ENCODE peak calls at places on chromosomes 4 and X, in five cellular contexts. One of them, this sample, is unnamed.

GRCh38 chr4:37082912-37083311 is 161.6 kb upstream of the NWD2 start:
- DNase-seq in A549: no peak
- DNase-seq in left ventricle myocardium inferior: no peak
- DNase-seq in left lung: no peak
- DNase-seq in colonic mucosa: no peak
- DNase-seq in this sample: no peak

GRCh38 chr4:174429701-174430100 is 92.6 kb downstream of the HPGD start:
- DNase-seq in A549: no peak
- DNase-seq in left ventricle myocardium inferior: no peak
- DNase-seq in left lung: no peak
- DNase-seq in colonic mucosa: no peak
- DNase-seq in this sample: no peak

GRCh38 chrX:30822068-30822671 is 66.9 kb downstream of the TAB3 start:
- DNase-seq in A549: no peak
- DNase-seq in left ventricle myocardium inferior: no peak
- DNase-seq in left lung: no peak
- DNase-seq in colonic mucosa: no peak
- DNase-seq in this sample: no peak

GRCh38 chr4:2060578-2061207 is 1.6 kb downstream of the NAT8L start:
- DNase-seq in A549: no peak
- DNase-seq in left ventricle myocardium inferior: peak; percentile 10
- DNase-seq in left lung: no peak
- DNase-seq in colonic mucosa: no peak
- DNase-seq in this sample: no peak

GRCh38 chrX:52988985-52989917 is 30.9 kb upstream of the FAM156A start:
- DNase-seq in A549: no peak
- DNase-seq in left ventricle myocardium inferior: no peak
- DNase-seq in left lung: no peak
- DNase-seq in colonic mucosa: peak; percentile 7
- DNase-seq in this sample: no peak

GRCh38 chr4:41012308-41012707 is 202.0 kb downstream of the APBB2 start:
- DNase-seq in A549: no peak
- DNase-seq in left ventricle myocardium inferior: no peak
- DNase-seq in left lung: no peak
- DNase-seq in colonic mucosa: no peak
- DNase-seq in this sample: no peak

GRCh38 chrX:120120223-120120622 is 4.5 kb upstream of the RHOXF1 start:
- DNase-seq in A549: no peak
- DNase-seq in left ventricle myocardium inferior: no peak
- DNase-seq in left lung: peak; percentile 51
- DNase-seq in colonic mucosa: no peak
- DNase-seq in this sample: no peak

GRCh38 chrX:132568291-132568690 is 79.5 kb upstream of the MBNL3 start:
- DNase-seq in A549: no peak
- DNase-seq in left ventricle myocardium inferior: no peak
- DNase-seq in left lung: no peak
- DNase-seq in colonic mucosa: no peak
- DNase-seq in this sample: no peak

GRCh38 chr4:52266537-52267137 is 215.5 kb downstream of the SPATA18 start:
- DNase-seq in A549: no peak
- DNase-seq in left ventricle myocardium inferior: peak; percentile 50
- DNase-seq in left lung: no peak
- DNase-seq in colonic mucosa: no peak
- DNase-seq in this sample: no peak

GRCh38 chrX:68443155-68443868 is 10.0 kb upstream of the OPHN1 start:
- DNase-seq in A549: no peak
- DNase-seq in left ventricle myocardium inferior: peak; percentile 21
- DNase-seq in left lung: no peak
- DNase-seq in colonic mucosa: no peak
- DNase-seq in this sample: no peak

GRCh38 chrX:87017210-87017609 is 500.4 kb upstream of the KLHL4 start:
- DNase-seq in A549: no peak
- DNase-seq in left ventricle myocardium inferior: no peak
- DNase-seq in left lung: no peak
- DNase-seq in colonic mucosa: no peak
- DNase-seq in this sample: no peak

GRCh38 chr4:173871643-173872042 is 341.6 kb upstream of the HAND2 start:
- DNase-seq in A549: no peak
- DNase-seq in left ventricle myocardium inferior: no peak
- DNase-seq in left lung: no peak
- DNase-seq in colonic mucosa: no peak
- DNase-seq in this sample: no peak

GRCh38 chr4:179583221-179583620 is 2141.0 kb upstream of the AGA start:
- DNase-seq in A549: no peak
- DNase-seq in left ventricle myocardium inferior: no peak
- DNase-seq in left lung: no peak
- DNase-seq in colonic mucosa: no peak
- DNase-seq in this sample: no peak

GRCh38 chr4:40458109-40458508 is 123.0 kb downstream of the CHRNA9 start:
- DNase-seq in A549: no peak
- DNase-seq in left ventricle myocardium inferior: no peak
- DNase-seq in left lung: no peak
- DNase-seq in colonic mucosa: no peak
- DNase-seq in this sample: no peak

GRCh38 chr4:153564630-153565525 is 98.7 kb downstream of the TMEM131L start:
- DNase-seq in A549: no peak
- DNase-seq in left ventricle myocardium inferior: no peak
- DNase-seq in left lung: no peak
- DNase-seq in colonic mucosa: peak; percentile 28
- DNase-seq in this sample: no peak

GRCh38 chr4:98462487-98462886 is 195.9 kb downstream of the TSPAN5 start:
- DNase-seq in A549: no peak
- DNase-seq in left ventricle myocardium inferior: no peak
- DNase-seq in left lung: no peak
- DNase-seq in colonic mucosa: no peak
- DNase-seq in this sample: no peak

GRCh38 chrX:74449937-74450330 is 28.6 kb downstream of the SLC16A2 start:
- DNase-seq in A549: no peak
- DNase-seq in left ventricle myocardium inferior: no peak
- DNase-seq in left lung: no peak
- DNase-seq in colonic mucosa: no peak
- DNase-seq in this sample: no peak

GRCh38 chrX:48468693-48469691 is 1.1 kb downstream of the SLC38A5 start:
- DNase-seq in A549: no peak
- DNase-seq in left ventricle myocardium inferior: no peak
- DNase-seq in left lung: no peak
- DNase-seq in colonic mucosa: peak; percentile 43
- DNase-seq in this sample: no peak

GRCh38 chrX:134024686-134025377 is 39.4 kb upstream of the GPC3 start:
- DNase-seq in A549: no peak
- DNase-seq in left ventricle myocardium inferior: no peak
- DNase-seq in left lung: no peak
- DNase-seq in colonic mucosa: no peak
- DNase-seq in this sample: no peak

GRCh38 chrX:131397891-131398290 is 108.8 kb upstream of the IGSF1 start:
- DNase-seq in A549: no peak
- DNase-seq in left ventricle myocardium inferior: no peak
- DNase-seq in left lung: no peak
- DNase-seq in colonic mucosa: no peak
- DNase-seq in this sample: no peak

GRCh38 chr4:6227412-6228157 is 27.2 kb upstream of the JAKMIP1 start:
- DNase-seq in A549: no peak
- DNase-seq in left ventricle myocardium inferior: no peak
- DNase-seq in left lung: no peak
- DNase-seq in colonic mucosa: no peak
- DNase-seq in this sample: no peak

GRCh38 chr4:146165840-146166239 is 9.7 kb upstream of the LSM6 start:
- DNase-seq in A549: no peak
- DNase-seq in left ventricle myocardium inferior: no peak
- DNase-seq in left lung: no peak
- DNase-seq in colonic mucosa: no peak
- DNase-seq in this sample: no peak

GRCh38 chrX:23403849-23404248 is 69.2 kb downstream of the PTCHD1 start:
- DNase-seq in A549: no peak
- DNase-seq in left ventricle myocardium inferior: no peak
- DNase-seq in left lung: no peak
- DNase-seq in colonic mucosa: no peak
- DNase-seq in this sample: no peak

GRCh38 chrX:149495573-149496071 is 9.5 kb downstream of the IDS start:
- DNase-seq in A549: peak; percentile 69
- DNase-seq in left ventricle myocardium inferior: no peak
- DNase-seq in left lung: peak; percentile 43
- DNase-seq in colonic mucosa: no peak
- DNase-seq in this sample: no peak

GRCh38 chr4:168743131-168743530 is 246.3 kb downstream of the PALLD start:
- DNase-seq in A549: no peak
- DNase-seq in left ventricle myocardium inferior: no peak
- DNase-seq in left lung: no peak
- DNase-seq in colonic mucosa: no peak
- DNase-seq in this sample: no peak

GRCh38 chr4:74338792-74339333 is 26.1 kb upstream of the EREG start:
- DNase-seq in A549: no peak
- DNase-seq in left ventricle myocardium inferior: no peak
- DNase-seq in left lung: no peak
- DNase-seq in colonic mucosa: no peak
- DNase-seq in this sample: no peak

GRCh38 chr4:176340871-176341685 is 21.3 kb downstream of the SPCS3 start:
- DNase-seq in A549: no peak
- DNase-seq in left ventricle myocardium inferior: no peak
- DNase-seq in left lung: no peak
- DNase-seq in colonic mucosa: no peak
- DNase-seq in this sample: no peak

GRCh38 chrX:119721926-119722325 is 29.0 kb upstream of the SEPTIN6 start:
- DNase-seq in A549: no peak
- DNase-seq in left ventricle myocardium inferior: no peak
- DNase-seq in left lung: no peak
- DNase-seq in colonic mucosa: no peak
- DNase-seq in this sample: no peak

GRCh38 chrX:45771114-45771513 is 570.4 kb upstream of the DIPK2B start:
- DNase-seq in A549: peak; percentile 59
- DNase-seq in left ventricle myocardium inferior: no peak
- DNase-seq in left lung: peak; percentile 42
- DNase-seq in colonic mucosa: peak; percentile 65
- DNase-seq in this sample: no peak

GRCh38 chr4:128358231-128358902 is 70.8 kb upstream of the PGRMC2 start:
- DNase-seq in A549: no peak
- DNase-seq in left ventricle myocardium inferior: no peak
- DNase-seq in left lung: no peak
- DNase-seq in colonic mucosa: no peak
- DNase-seq in this sample: no peak

GRCh38 chr4:137677851-137678250 is 145.6 kb upstream of the PCDH18 start:
- DNase-seq in A549: no peak
- DNase-seq in left ventricle myocardium inferior: no peak
- DNase-seq in left lung: no peak
- DNase-seq in colonic mucosa: no peak
- DNase-seq in this sample: no peak
- TF ChIP-seq CTCF in A549: no peak
- TF ChIP-seq CTCF in left ventricle myocardium inferior: no peak
- TF ChIP-seq CTCF in left lung: no peak
- TF ChIP-seq CTCF in colonic mucosa: no peak
- TF ChIP-seq CTCF in this sample: no peak

GRCh38 chr4:113294910-113295309 is 245.5 kb downstream of the ANK2 start:
- DNase-seq in A549: no peak
- DNase-seq in left ventricle myocardium inferior: no peak
- DNase-seq in left lung: no peak
- DNase-seq in colonic mucosa: no peak
- DNase-seq in this sample: no peak
- H3K27ac ChIP-seq in A549: no peak overlapping the region
- H3K27ac ChIP-seq in left ventricle myocardium inferior: peak overlapping the region; percentile 79
- H3K27ac ChIP-seq in left lung: peak overlapping the region; percentile 79
- H3K27ac ChIP-seq in colonic mucosa: no peak overlapping the region
- H3K27ac ChIP-seq in this sample: no peak overlapping the region

GRCh38 chr4:11622961-11623725 is 194.4 kb upstream of the HS3ST1 start:
- DNase-seq in A549: no peak
- DNase-seq in left ventricle myocardium inferior: no peak
- DNase-seq in left lung: no peak
- DNase-seq in colonic mucosa: no peak
- DNase-seq in this sample: no peak
- H3K9me3 ChIP-seq in A549: no peaks in the 10 kb centered on the region
- H3K9me3 ChIP-seq in left ventricle myocardium inferior: no peaks in the 10 kb centered on the region
- H3K9me3 ChIP-seq in left lung: no peaks in the 10 kb centered on the region
- H3K9me3 ChIP-seq in colonic mucosa: no peaks in the 10 kb centered on the region
- H3K9me3 ChIP-seq in this sample: no peaks in the 10 kb centered on the region

GRCh38 chr4:108833041-108833440 is 70.2 kb upstream of the ETNPPL start:
- DNase-seq in A549: no peak
- DNase-seq in left ventricle myocardium inferior: no peak
- DNase-seq in left lung: no peak
- DNase-seq in colonic mucosa: no peak
- DNase-seq in this sample: no peak

GRCh38 chr4:108834167-108834566 is 71.3 kb upstream of the ETNPPL start:
- DNase-seq in A549: no peak
- DNase-seq in left ventricle myocardium inferior: no peak
- DNase-seq in left lung: no peak
- DNase-seq in colonic mucosa: no peak
- DNase-seq in this sample: no peak

GRCh38 chr4:108830509-108831244 is 67.8 kb upstream of the ETNPPL start:
- DNase-seq in A549: no peak
- DNase-seq in left ventricle myocardium inferior: peak; percentile 64
- DNase-seq in left lung: peak; percentile 70
- DNase-seq in colonic mucosa: peak; percentile 33
- DNase-seq in this sample: no peak

GRCh38 chr4:108838451-108838850 is 75.6 kb upstream of the ETNPPL start:
- DNase-seq in A549: no peak
- DNase-seq in left ventricle myocardium inferior: no peak
- DNase-seq in left lung: no peak
- DNase-seq in colonic mucosa: no peak
- DNase-seq in this sample: no peak

DNA sequence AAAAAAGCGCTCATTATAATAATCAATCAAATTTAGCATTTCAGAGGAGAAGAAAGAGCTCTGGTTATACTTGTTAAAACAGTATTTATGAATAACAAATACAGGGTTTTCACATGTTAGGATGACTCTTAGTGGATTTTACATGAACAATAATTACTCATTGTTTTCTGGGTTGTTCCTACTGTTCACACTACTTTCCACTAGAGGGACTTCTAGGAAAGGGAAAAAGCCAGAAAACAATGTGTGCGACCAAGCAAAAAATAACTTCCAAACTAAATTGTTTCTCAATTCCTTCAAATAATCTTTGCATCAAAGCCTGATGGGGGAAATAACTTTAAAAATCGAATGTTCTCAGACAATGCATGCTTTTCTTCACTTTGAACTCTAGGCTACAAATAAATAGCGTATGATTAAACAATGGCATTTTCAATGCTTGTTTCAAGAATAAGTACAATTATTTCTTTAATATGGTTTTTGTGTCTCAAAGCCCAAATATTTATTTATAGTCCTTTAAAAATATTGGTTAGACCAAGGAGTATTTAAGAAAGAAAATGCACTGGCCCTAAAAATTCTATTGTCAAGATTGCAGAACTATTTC is 72.0 kb upstream of the ETNPPL start:
- DNase-seq in A549: no peak
- DNase-seq in left ventricle myocardium inferior: no peak
- DNase-seq in left lung: no peak
- DNase-seq in colonic mucosa: no peak
- DNase-seq in this sample: no peak
- TF ChIP-seq CTCF in A549: peak; percentile 54
- TF ChIP-seq CTCF in left ventricle myocardium inferior: peak; percentile 80
- TF ChIP-seq CTCF in left lung: peak; percentile 40
- TF ChIP-seq CTCF in colonic mucosa: peak; percentile 49
- TF ChIP-seq CTCF in this sample: peak; percentile 41